ENCODE peak calls at places on chromosomes 1 and 21, in nine cellular contexts. One of them, this sample, is unnamed.

GRCh38 chr1:1173793-1174415 is at the start of gene TTLL10:
- DNase-seq in choroid plexus epithelial cell: no peak
- DNase-seq in NCI-H1092 treated with DMSO at 0.1 percent for 48 hours: no peak
- DNase-seq in T-helper 17 cell: peak
- DNase-seq in fibroblast of lung: no peak
- DNase-seq in HCT116: no peak
- DNase-seq in NCI-H1694: no peak
- DNase-seq in GM23248: no peak
- DNase-seq in GM13976: no peak
- DNase-seq in this sample: no peak

GRCh38 chr1:224894915-224895314 is 34.6 kb upstream of the DNAH14 start:
- DNase-seq in choroid plexus epithelial cell: peak
- DNase-seq in NCI-H1092 treated with DMSO at 0.1 percent for 48 hours: peak
- DNase-seq in T-helper 17 cell: no peak
- DNase-seq in fibroblast of lung: peak
- DNase-seq in HCT116: peak
- DNase-seq in NCI-H1694: no peak
- DNase-seq in GM23248: peak
- DNase-seq in GM13976: peak
- DNase-seq in this sample: no peak

GRCh38 chr21:17780539-17780938 is 38.6 kb downstream of the C21orf91 start:
- DNase-seq in choroid plexus epithelial cell: no peak
- DNase-seq in NCI-H1092 treated with DMSO at 0.1 percent for 48 hours: no peak
- DNase-seq in T-helper 17 cell: peak
- DNase-seq in fibroblast of lung: no peak
- DNase-seq in HCT116: no peak
- DNase-seq in NCI-H1694: no peak
- DNase-seq in GM23248: no peak
- DNase-seq in GM13976: peak
- DNase-seq in this sample: no peak

GRCh38 chr21:45011911-45012660 is 62.3 kb upstream of the ADARB1 start:
- DNase-seq in choroid plexus epithelial cell: peak
- DNase-seq in NCI-H1092 treated with DMSO at 0.1 percent for 48 hours: no peak
- DNase-seq in T-helper 17 cell: no peak
- DNase-seq in fibroblast of lung: peak
- DNase-seq in HCT116: peak
- DNase-seq in NCI-H1694: no peak
- DNase-seq in GM23248: peak
- DNase-seq in GM13976: no peak
- DNase-seq in this sample: no peak

GRCh38 chr1:35936828-35937227 is 5.9 kb downstream of the AGO3 start:
- DNase-seq in choroid plexus epithelial cell: peak
- DNase-seq in NCI-H1092 treated with DMSO at 0.1 percent for 48 hours: no peak
- DNase-seq in T-helper 17 cell: no peak
- DNase-seq in fibroblast of lung: no peak
- DNase-seq in HCT116: no peak
- DNase-seq in NCI-H1694: no peak
- DNase-seq in GM23248: peak
- DNase-seq in GM13976: no peak
- DNase-seq in this sample: no peak

GRCh38 chr1:1400576-1401456 is 1.7 kb upstream of the CCNL2 start:
- DNase-seq in choroid plexus epithelial cell: peak
- DNase-seq in NCI-H1092 treated with DMSO at 0.1 percent for 48 hours: no peak
- DNase-seq in T-helper 17 cell: no peak
- DNase-seq in fibroblast of lung: no peak
- DNase-seq in HCT116: no peak
- DNase-seq in NCI-H1694: no peak
- DNase-seq in GM23248: no peak
- DNase-seq in GM13976: no peak
- DNase-seq in this sample: no peak

GRCh38 chr1:151398691-151399065 is 695 bp upstream of the PSMB4 start:
- DNase-seq in choroid plexus epithelial cell: no peak
- DNase-seq in NCI-H1092 treated with DMSO at 0.1 percent for 48 hours: no peak
- DNase-seq in T-helper 17 cell: no peak
- DNase-seq in fibroblast of lung: no peak
- DNase-seq in HCT116: no peak
- DNase-seq in NCI-H1694: no peak
- DNase-seq in GM23248: peak
- DNase-seq in GM13976: no peak
- DNase-seq in this sample: no peak

GRCh38 chr1:169741666-169742394 is 8.0 kb upstream of the SELE start:
- DNase-seq in choroid plexus epithelial cell: peak
- DNase-seq in NCI-H1092 treated with DMSO at 0.1 percent for 48 hours: no peak
- DNase-seq in T-helper 17 cell: no peak
- DNase-seq in fibroblast of lung: peak
- DNase-seq in HCT116: no peak
- DNase-seq in NCI-H1694: no peak
- DNase-seq in GM23248: peak
- DNase-seq in GM13976: no peak
- DNase-seq in this sample: no peak

GRCh38 chr1:36880155-36881070 is 153.9 kb downstream of the GRIK3 start:
- DNase-seq in choroid plexus epithelial cell: no peak
- DNase-seq in NCI-H1092 treated with DMSO at 0.1 percent for 48 hours: no peak
- DNase-seq in T-helper 17 cell: no peak
- DNase-seq in fibroblast of lung: no peak
- DNase-seq in HCT116: no peak
- DNase-seq in NCI-H1694: no peak
- DNase-seq in GM23248: no peak
- DNase-seq in GM13976: peak
- DNase-seq in this sample: no peak

GRCh38 chr1:83052865-83053264 is 946.1 kb downstream of the TTLL7 start:
- DNase-seq in choroid plexus epithelial cell: no peak
- DNase-seq in NCI-H1092 treated with DMSO at 0.1 percent for 48 hours: no peak
- DNase-seq in T-helper 17 cell: no peak
- DNase-seq in fibroblast of lung: no peak
- DNase-seq in HCT116: no peak
- DNase-seq in NCI-H1694: no peak
- DNase-seq in GM23248: no peak
- DNase-seq in GM13976: no peak
- DNase-seq in this sample: no peak

GRCh38 chr1:1393428-1393827 is 5.7 kb downstream of the CCNL2 start:
- DNase-seq in choroid plexus epithelial cell: no peak
- DNase-seq in NCI-H1092 treated with DMSO at 0.1 percent for 48 hours: no peak
- DNase-seq in T-helper 17 cell: no peak
- DNase-seq in fibroblast of lung: no peak
- DNase-seq in HCT116: no peak
- DNase-seq in NCI-H1694: no peak
- DNase-seq in GM23248: no peak
- DNase-seq in GM13976: no peak
- DNase-seq in this sample: no peak

GRCh38 chr21:45599146-45599581 is 44.4 kb upstream of the PCBP3 start:
- DNase-seq in choroid plexus epithelial cell: no peak
- DNase-seq in NCI-H1092 treated with DMSO at 0.1 percent for 48 hours: no peak
- DNase-seq in T-helper 17 cell: no peak
- DNase-seq in fibroblast of lung: no peak
- DNase-seq in HCT116: no peak
- DNase-seq in NCI-H1694: no peak
- DNase-seq in GM23248: no peak
- DNase-seq in GM13976: no peak
- DNase-seq in this sample: no peak

GRCh38 chr1:51498924-51499323 is 20.1 kb downstream of the EPS15 start:
- DNase-seq in choroid plexus epithelial cell: no peak
- DNase-seq in NCI-H1092 treated with DMSO at 0.1 percent for 48 hours: no peak
- DNase-seq in T-helper 17 cell: no peak
- DNase-seq in fibroblast of lung: no peak
- DNase-seq in HCT116: no peak
- DNase-seq in NCI-H1694: no peak
- DNase-seq in GM23248: no peak
- DNase-seq in GM13976: no peak
- DNase-seq in this sample: no peak

GRCh38 chr1:26166719-26167281 is 2.0 kb downstream of the C1orf232 start:
- DNase-seq in choroid plexus epithelial cell: no peak
- DNase-seq in NCI-H1092 treated with DMSO at 0.1 percent for 48 hours: no peak
- DNase-seq in T-helper 17 cell: no peak
- DNase-seq in fibroblast of lung: no peak
- DNase-seq in HCT116: no peak
- DNase-seq in NCI-H1694: no peak
- DNase-seq in GM23248: no peak
- DNase-seq in GM13976: no peak
- DNase-seq in this sample: no peak

GRCh38 chr1:232628335-232629214 is 1.4 kb downstream of the SIPA1L2 start:
- DNase-seq in choroid plexus epithelial cell: peak
- DNase-seq in NCI-H1092 treated with DMSO at 0.1 percent for 48 hours: peak
- DNase-seq in T-helper 17 cell: no peak
- DNase-seq in fibroblast of lung: peak
- DNase-seq in HCT116: no peak
- DNase-seq in NCI-H1694: no peak
- DNase-seq in GM23248: peak
- DNase-seq in GM13976: no peak
- DNase-seq in this sample: peak

GRCh38 chr1:119294728-119295127 is 73.9 kb upstream of the HAO2 start:
- DNase-seq in choroid plexus epithelial cell: no peak
- DNase-seq in NCI-H1092 treated with DMSO at 0.1 percent for 48 hours: no peak
- DNase-seq in T-helper 17 cell: no peak
- DNase-seq in fibroblast of lung: no peak
- DNase-seq in HCT116: no peak
- DNase-seq in NCI-H1694: no peak
- DNase-seq in GM23248: no peak
- DNase-seq in GM13976: no peak
- DNase-seq in this sample: no peak

GRCh38 chr21:31459457-31459856 is 115.4 kb upstream of the TIAM1 start:
- DNase-seq in choroid plexus epithelial cell: no peak
- DNase-seq in NCI-H1092 treated with DMSO at 0.1 percent for 48 hours: peak
- DNase-seq in T-helper 17 cell: no peak
- DNase-seq in fibroblast of lung: no peak
- DNase-seq in HCT116: peak
- DNase-seq in NCI-H1694: no peak
- DNase-seq in GM23248: no peak
- DNase-seq in GM13976: no peak
- DNase-seq in this sample: peak

GRCh38 chr1:222023025-222023424 is 281.1 kb upstream of the DUSP10 start:
- DNase-seq in choroid plexus epithelial cell: no peak
- DNase-seq in NCI-H1092 treated with DMSO at 0.1 percent for 48 hours: no peak
- DNase-seq in T-helper 17 cell: no peak
- DNase-seq in fibroblast of lung: no peak
- DNase-seq in HCT116: no peak
- DNase-seq in NCI-H1694: no peak
- DNase-seq in GM23248: no peak
- DNase-seq in GM13976: no peak
- DNase-seq in this sample: no peak

GRCh38 chr1:184433928-184434502 is 47.2 kb downstream of the C1orf21 start:
- DNase-seq in choroid plexus epithelial cell: no peak
- DNase-seq in NCI-H1092 treated with DMSO at 0.1 percent for 48 hours: peak
- DNase-seq in T-helper 17 cell: no peak
- DNase-seq in fibroblast of lung: no peak
- DNase-seq in HCT116: no peak
- DNase-seq in NCI-H1694: no peak
- DNase-seq in GM23248: no peak
- DNase-seq in GM13976: no peak
- DNase-seq in this sample: no peak

This sample was measured in putamen.